ENCODE peak calls at places on chromosomes 11 and 22, in four cellular contexts. One of them, this sample, is unnamed.

GRCh38 chr11:70220136-70220535 is 17.0 kb downstream of the FADD start:
- DNase-seq in neuronal stem cell: no peak
- DNase-seq in H1: no peak
- DNase-seq in H9: no peak
- DNase-seq in this sample: no peak

GRCh38 chr11:97738751-97739150 is 1282.0 kb upstream of the CNTN5 start:
- DNase-seq in H1: no peak
- DNase-seq in H9: no peak
- DNase-seq in neuronal stem cell: no peak
- DNase-seq in this sample: peak

GRCh38 chr11:62433553-62434301 is 14.9 kb downstream of the SCGB1A1 start:
- DNase-seq in neuronal stem cell: no peak
- DNase-seq in H1: no peak
- DNase-seq in H9: no peak
- DNase-seq in this sample: no peak

GRCh38 chr22:37951305-37951704 is 2.1 kb downstream of the C22orf23 start:
- DNase-seq in neuronal stem cell: no peak
- DNase-seq in H1: no peak
- DNase-seq in H9: peak
- DNase-seq in this sample: peak

GRCh38 chr11:69425895-69426544 is 55.4 kb upstream of the LINC01488 start:
- DNase-seq in neuronal stem cell: no peak
- DNase-seq in H1: no peak
- DNase-seq in H9: no peak
- DNase-seq in this sample: no peak

GRCh38 chr11:14357843-14358728 is 897 bp downstream of the RRAS2 start:
- DNase-seq in H1: no peak
- DNase-seq in neuronal stem cell: peak
- DNase-seq in H9: peak
- DNase-seq in this sample: peak

GRCh38 chr11:33999393-33999792 is 52.1 kb upstream of the CAPRIN1 start:
- DNase-seq in H1: no peak
- DNase-seq in neuronal stem cell: no peak
- DNase-seq in H9: no peak
- DNase-seq in this sample: no peak

GRCh38 chr11:75263944-75264349 is 23.4 kb downstream of the TPBGL start:
- DNase-seq in H9: no peak
- DNase-seq in H1: no peak
- DNase-seq in neuronal stem cell: no peak
- DNase-seq in this sample: peak

GRCh38 chr22:20881231-20881630 is 22.4 kb downstream of the SNAP29 start:
- DNase-seq in neuronal stem cell: no peak
- DNase-seq in H1: no peak
- DNase-seq in H9: no peak
- DNase-seq in this sample: no peak

GRCh38 chr11:32960553-32961164 is 55.0 kb upstream of the DEPDC7 start:
- DNase-seq in neuronal stem cell: peak
- DNase-seq in H1: no peak
- DNase-seq in H9: no peak
- DNase-seq in this sample: peak

GRCh38 chr11:94674005-94674491 is 94.1 kb upstream of the AMOTL1 start:
- DNase-seq in neuronal stem cell: no peak
- DNase-seq in H1: no peak
- DNase-seq in H9: no peak
- DNase-seq in this sample: no peak

GRCh38 chr11:17352925-17353227 is 1.3 kb downstream of the NCR3LG1 start:
- DNase-seq in neuronal stem cell: no peak
- DNase-seq in H1: no peak
- DNase-seq in H9: peak
- DNase-seq in this sample: no peak

GRCh38 chr11:96388891-96389603 is 665 bp downstream of the CCDC82 start:
- DNase-seq in H1: peak
- DNase-seq in neuronal stem cell: no peak
- DNase-seq in H9: no peak
- DNase-seq in this sample: peak

GRCh38 chr11:110409174-110409573 is 20.6 kb upstream of the FDX1 start:
- DNase-seq in H1: no peak
- DNase-seq in H9: no peak
- DNase-seq in neuronal stem cell: no peak
- DNase-seq in this sample: peak

GRCh38 chr11:108733479-108734116 is 68.7 kb downstream of the DDX10 start:
- DNase-seq in neuronal stem cell: no peak
- DNase-seq in H9: no peak
- DNase-seq in H1: no peak
- DNase-seq in this sample: peak

GRCh38 chr11:10160350-10160749 is 133.7 kb downstream of the SBF2 start:
- DNase-seq in H1: no peak
- DNase-seq in H9: no peak
- DNase-seq in neuronal stem cell: no peak
- DNase-seq in this sample: no peak

GRCh38 chr11:34758262-34758661 is 137.4 kb downstream of the EHF start:
- DNase-seq in H9: no peak
- DNase-seq in neuronal stem cell: no peak
- DNase-seq in H1: no peak
- DNase-seq in this sample: no peak

GRCh38 chr22:19750666-19751490 is 9.7 kb upstream of the TBX1 start:
- DNase-seq in H1: no peak
- DNase-seq in neuronal stem cell: no peak
- DNase-seq in H9: no peak
- DNase-seq in this sample: peak

GRCh38 chr11:111938687-111939160 is 1.6 kb downstream of the DIXDC1 start:
- DNase-seq in H1: no peak
- DNase-seq in H9: peak
- DNase-seq in neuronal stem cell: no peak
- DNase-seq in this sample: peak

GRCh38 chr11:57410287-57410686 is 16.6 kb downstream of the SLC43A3 start:
- DNase-seq in H9: no peak
- DNase-seq in neuronal stem cell: no peak
- DNase-seq in H1: no peak
- DNase-seq in this sample: peak

GRCh38 chr11:63670738-63671321 is 346 bp downstream of the ATL3 start:
- DNase-seq in neuronal stem cell: no peak
- DNase-seq in H9: peak
- DNase-seq in H1: no peak
- DNase-seq in this sample: peak

GRCh38 chr11:19938866-19939265 is 221.4 kb downstream of the DBX1 start:
- DNase-seq in neuronal stem cell: no peak
- DNase-seq in H9: no peak
- DNase-seq in H1: no peak
- DNase-seq in this sample: no peak

GRCh38 chr22:23035557-23036277 is 34.6 kb upstream of the GNAZ start:
- DNase-seq in neuronal stem cell: no peak
- DNase-seq in H9: no peak
- DNase-seq in H1: no peak
- DNase-seq in this sample: no peak

GRCh38 chr11:47667135-47667534 is 24.8 kb upstream of the MTCH2 start:
- DNase-seq in neuronal stem cell: no peak
- DNase-seq in H9: no peak
- DNase-seq in H1: no peak
- DNase-seq in this sample: no peak

GRCh38 chr22:43126506-43127165 is 16.1 kb downstream of the BIK start:
- DNase-seq in H9: no peak
- DNase-seq in neuronal stem cell: no peak
- DNase-seq in H1: no peak
- DNase-seq in this sample: peak

GRCh38 chr11:24697722-24698121 is 200.9 kb downstream of the LUZP2 start:
- DNase-seq in neuronal stem cell: no peak
- DNase-seq in H9: no peak
- DNase-seq in H1: no peak
- DNase-seq in this sample: peak

GRCh38 chr11:69962152-69962551 is 116.0 kb upstream of the ANO1 start:
- DNase-seq in H9: no peak
- DNase-seq in neuronal stem cell: no peak
- DNase-seq in H1: no peak
- DNase-seq in this sample: peak

GRCh38 chr11:16825091-16825490 is 86.6 kb downstream of the C11orf58 start:
- DNase-seq in H9: no peak
- DNase-seq in neuronal stem cell: peak
- DNase-seq in H1: no peak
- DNase-seq in this sample: no peak

GRCh38 chr22:50529416-50530279 is at the start of gene TYMP:
- DNase-seq in H1: no peak
- DNase-seq in H9: no peak
- DNase-seq in neuronal stem cell: no peak
- DNase-seq in this sample: peak
- H4K8ac ChIP-seq in H1: peak
- H4K8ac ChIP-seq in H9: no peak
- H4K8ac ChIP-seq in neuronal stem cell: peak
- H4K8ac ChIP-seq in this sample: peak

GRCh38 chr22:40673017-40673416 is 6.3 kb upstream of the MCHR1 start:
- DNase-seq in neuronal stem cell: no peak
- DNase-seq in H1: no peak
- DNase-seq in H9: no peak
- DNase-seq in this sample: no peak

GRCh38 chr22:40671369-40671768 is 7.9 kb upstream of the MCHR1 start:
- DNase-seq in neuronal stem cell: no peak
- DNase-seq in H1: no peak
- DNase-seq in H9: no peak
- DNase-seq in this sample: no peak

GRCh38 chr22:40671796-40672360 is 7.4 kb upstream of the MCHR1 start:
- DNase-seq in neuronal stem cell: no peak
- DNase-seq in H9: no peak
- DNase-seq in H1: no peak
- DNase-seq in this sample: no peak

GRCh38 chr22:40668611-40669390 is 10.5 kb upstream of the MCHR1 start:
- DNase-seq in H1: no peak
- DNase-seq in neuronal stem cell: no peak
- DNase-seq in H9: no peak
- DNase-seq in this sample: peak

DNA sequence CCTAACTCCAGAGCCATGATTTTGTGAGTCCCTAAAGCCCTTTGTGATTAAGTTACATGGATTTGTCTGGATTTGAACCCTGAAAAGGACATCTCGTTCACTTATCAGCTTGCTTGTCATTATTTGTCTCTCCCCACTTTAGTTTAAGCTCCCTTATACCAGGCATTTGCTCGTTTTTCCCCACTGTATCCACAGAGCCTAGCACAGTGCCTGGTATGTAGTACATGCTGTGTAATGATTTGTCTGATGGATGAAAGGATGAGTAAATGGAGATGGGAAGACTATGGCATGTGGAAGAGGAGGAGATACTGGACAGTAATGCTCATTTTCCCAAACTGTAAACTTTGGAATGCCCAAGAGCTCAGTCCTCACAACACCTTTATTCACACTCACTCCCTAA is 9.2 kb upstream of the MCHR1 start:
- DNase-seq in H1: no peak
- DNase-seq in neuronal stem cell: no peak
- DNase-seq in H9: no peak
- DNase-seq in this sample: no peak
- H2BK12ac ChIP-seq in H1: no peak
- H2BK12ac ChIP-seq in neuronal stem cell: no peak
- H2BK12ac ChIP-seq in H9: no peak
- H2BK12ac ChIP-seq in this sample: peak

GRCh38 chr11:289706-290620 is 1.0 kb downstream of the PGGHG start:
- DNase-seq in neuronal stem cell: no peak
- DNase-seq in H9: peak
- DNase-seq in H1: no peak
- DNase-seq in this sample: no peak
- H4K8ac ChIP-seq in neuronal stem cell: no peak
- H4K8ac ChIP-seq in H9: no peak
- H4K8ac ChIP-seq in H1: peak
- H4K8ac ChIP-seq in this sample: peak

DNA sequence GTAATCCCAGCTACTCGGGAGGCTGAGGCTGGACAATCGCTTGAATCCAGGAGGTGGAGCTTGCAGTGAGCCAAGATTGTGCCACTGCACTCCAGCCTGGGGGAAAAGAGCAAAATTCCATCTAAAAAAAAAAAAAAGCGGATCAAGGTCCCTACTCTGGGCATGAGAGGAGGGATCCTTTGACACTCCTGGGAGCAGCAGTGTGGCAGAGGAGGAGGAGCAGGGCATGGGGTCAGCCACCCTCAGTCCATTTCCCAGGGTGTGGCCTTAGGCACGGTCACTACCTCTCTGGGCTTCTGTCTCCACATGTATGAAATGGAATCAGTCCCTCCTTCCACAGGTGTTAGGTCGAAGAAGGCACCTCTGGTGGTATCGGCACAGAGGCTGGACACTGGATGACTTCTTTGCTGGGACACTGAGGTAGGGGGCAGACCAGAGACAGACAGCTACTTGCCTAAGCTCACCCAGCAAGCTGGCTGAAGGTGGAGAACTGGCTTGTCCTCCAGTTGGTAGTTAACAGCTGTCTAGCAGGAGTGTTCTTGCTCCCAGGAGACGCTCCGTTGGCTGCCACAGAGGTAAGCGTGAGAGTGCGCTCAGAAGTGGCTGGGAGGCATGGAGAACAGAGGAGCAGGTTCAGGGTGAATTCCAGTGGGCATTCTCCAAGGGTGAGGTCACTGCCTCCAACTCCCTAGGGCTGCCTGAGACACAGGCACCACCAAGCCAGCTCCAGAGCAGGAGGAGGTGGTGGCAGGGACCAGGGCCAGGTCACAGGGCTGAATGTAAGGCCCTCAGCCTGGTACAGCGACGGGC is 19.6 kb downstream of the TXN2 start:
- DNase-seq in neuronal stem cell: no peak
- DNase-seq in H1: peak
- DNase-seq in H9: peak
- DNase-seq in this sample: peak
- H2BK12ac ChIP-seq in neuronal stem cell: no peak
- H2BK12ac ChIP-seq in H1: peak
- H2BK12ac ChIP-seq in H9: no peak
- H2BK12ac ChIP-seq in this sample: peak

GRCh38 chr11:64739871-64740270 is 4.1 kb downstream of the RASGRP2 start:
- DNase-seq in H1: no peak
- DNase-seq in neuronal stem cell: no peak
- DNase-seq in H9: no peak
- DNase-seq in this sample: no peak
- H4K8ac ChIP-seq in H1: no peak
- H4K8ac ChIP-seq in neuronal stem cell: no peak
- H4K8ac ChIP-seq in H9: no peak
- H4K8ac ChIP-seq in this sample: no peak

GRCh38 chr22:48573766-48574165 is 1253.9 kb downstream of the BRD1 start:
- DNase-seq in neuronal stem cell: no peak
- DNase-seq in H9: no peak
- DNase-seq in H1: no peak
- DNase-seq in this sample: no peak
- H2BK12ac ChIP-seq in neuronal stem cell: no peak
- H2BK12ac ChIP-seq in H9: no peak
- H2BK12ac ChIP-seq in H1: no peak
- H2BK12ac ChIP-seq in this sample: no peak

GRCh38 chr11:65487467-65488272 is 11.2 kb upstream of the MALAT1 start:
- DNase-seq in H9: peak
- DNase-seq in H1: peak
- DNase-seq in neuronal stem cell: peak
- DNase-seq in this sample: peak

GRCh38 chr11:65485820-65486219 is 13.0 kb upstream of the MALAT1 start:
- DNase-seq in H9: no peak
- DNase-seq in H1: no peak
- DNase-seq in neuronal stem cell: no peak
- DNase-seq in this sample: no peak

GRCh38 chr11:65489061-65489705 is 9.7 kb upstream of the MALAT1 start:
- DNase-seq in H9: peak
- DNase-seq in H1: no peak
- DNase-seq in neuronal stem cell: peak
- DNase-seq in this sample: peak

GRCh38 chr11:65488273-65489058 is 10.4 kb upstream of the MALAT1 start:
- DNase-seq in H9: no peak
- DNase-seq in H1: no peak
- DNase-seq in neuronal stem cell: no peak
- DNase-seq in this sample: peak

GRCh38 chr11:65486570-65487466 is 12.0 kb upstream of the MALAT1 start:
- DNase-seq in H9: no peak
- DNase-seq in neuronal stem cell: no peak
- DNase-seq in H1: no peak
- DNase-seq in this sample: no peak
- H4K8ac ChIP-seq in H9: no peak
- H4K8ac ChIP-seq in neuronal stem cell: no peak
- H4K8ac ChIP-seq in H1: no peak
- H4K8ac ChIP-seq in this sample: peak

This sample was measured in mesenchymal stem cell.